ENCODE peak calls at places on chromosomes 4 and X, in four cellular contexts. Q, Y, D and L are unnamed samples.
A peak's percentile ranks its signal among the peaks of the same experiment; 100 is the strongest.

GRCh38 chr4:55498051-55498450 is 48.7 kb downstream of the CLOCK start:
- DNase-seq in Q (no peak), Y (no peak), D (no peak), L (no peak)

GRCh38 chr4:92163348-92163747 is 140.4 kb upstream of the GRID2 start:
- DNase-seq in Q (no peak), Y (no peak), D (no peak), L (no peak)

GRCh38 chr4:110550260-110550659 is 72.6 kb downstream of the PITX2 start:
- DNase-seq in Q (no peak), Y (no peak), D (no peak), L (no peak)

GRCh38 chr4:48370260-48371134 is 29.2 kb downstream of the SLAIN2 start:
- DNase-seq in Q (no peak), Y (no peak), D (no peak), L (no peak)

GRCh38 chrX:153074935-153075334 is 2.7 kb downstream of the PNMA6A start:
- DNase-seq in Q (no peak), Y (no peak), D (no peak), L (no peak)

GRCh38 chrX:69562904-69563568 is 52.9 kb upstream of the EDA start:
- DNase-seq in Q (no peak), Y (no peak), D (no peak), L (no peak)

GRCh38 chr4:31674313-31674947 is 954.3 kb downstream of the PCDH7 start:
- DNase-seq in Q (no peak), Y (no peak), D (no peak), L (no peak)

GRCh38 chr4:14264437-14264836 is 636.9 kb upstream of the BOD1L1 start:
- DNase-seq in Q (no peak), Y (no peak), D (no peak), L (no peak)

GRCh38 chr4:182584016-182584415 is 333.2 kb downstream of the DCTD start:
- DNase-seq in Q (no peak), Y (no peak), D (no peak), L (no peak)

GRCh38 chr4:167100120-167100519 is 134.2 kb downstream of the SPOCK3 start:
- DNase-seq in Q (no peak), Y (no peak), D (no peak), L (peak; percentile 34)

GRCh38 chrX:121011254-121011653 is 25.7 kb upstream of the CT47A1 start:
- DNase-seq in Q (no peak), Y (no peak), D (no peak), L (no peak)

GRCh38 chrX:111244238-111244750 is 26.0 kb downstream of the CAPN6 start:
- DNase-seq in Q (no peak), Y (no peak), D (no peak), L (no peak)

GRCh38 chr4:25937801-25938200 is 23.8 kb downstream of the SMIM20 start:
- DNase-seq in Q (no peak), Y (no peak), D (no peak), L (no peak)

GRCh38 chrX:43551590-43551989 is 104.5 kb upstream of the MAOA start:
- DNase-seq in Q (no peak), Y (no peak), D (no peak), L (no peak)

GRCh38 chr4:155543126-155543765 is 123.4 kb upstream of the GUCY1A1 start:
- DNase-seq in Q (peak; percentile 39), Y (no peak), D (no peak), L (peak; percentile 54)